ENCODE peak calls at places on chromosomes 7 and 10, in seven cellular contexts. L, W, T, A, P, X and O are unnamed samples.
A peak's percentile ranks its signal among the peaks of the same experiment; 100 is the strongest.

GRCh38 chr10:71613303-71613777 is 106.2 kb downstream of the C10orf105 start:
- DNase-seq in L (no peak), W (no peak), T (peak; percentile 68), A (peak; percentile 68), P (no peak), X (no peak), O (peak; percentile 38)

GRCh38 chr7:90474284-90475210 is 5.1 kb downstream of the PTTG1IP2 start:
- DNase-seq in L (no peak), W (no peak), T (no peak), A (no peak), P (no peak), X (no peak), O (no peak)

GRCh38 chr7:4682621-4683042 is 537 bp downstream of the FOXK1 start:
- DNase-seq in L (no peak), W (no peak), T (peak; percentile 44), A (peak; percentile 58), P (no peak), X (peak; percentile 81), O (peak; percentile 68)

GRCh38 chr7:149872419-149873073 is 1.2 kb upstream of the ATP6V0E2 start:
- DNase-seq in L (peak; percentile 61), W (peak; percentile 70), T (peak; percentile 91), A (peak; percentile 77), P (peak; percentile 18), X (peak; percentile 96), O (peak; percentile 67)

GRCh38 chr7:11706666-11707605 is 125.1 kb downstream of the THSD7A start:
- DNase-seq in L (no peak), W (no peak), T (no peak), A (peak; percentile 8), P (no peak), X (no peak), O (peak; percentile 28)

GRCh38 chr10:6678211-6678803 is 98.2 kb upstream of the PRKCQ start:
- DNase-seq in L (no peak), W (no peak), T (peak; percentile 50), A (peak; percentile 55), P (no peak), X (no peak), O (peak; percentile 56)

GRCh38 chr7:123366991-123367390 is 167.2 kb upstream of the SLC13A1 start:
- DNase-seq in L (no peak), W (no peak), T (no peak), A (no peak), P (no peak), X (no peak), O (no peak)

GRCh38 chr10:29590598-29591415 is 44.0 kb downstream of the SVIL start:
- DNase-seq in L (peak; percentile 41), W (no peak), T (peak; percentile 40), A (no peak), P (no peak), X (no peak), O (no peak)

GRCh38 chr7:47326220-47326619 is 255.7 kb downstream of the TNS3 start:
- DNase-seq in L (no peak), W (no peak), T (no peak), A (no peak), P (no peak), X (no peak), O (no peak)

GRCh38 chr10:99619851-99620712 is at the start of gene SLC25A28:
- DNase-seq in L (peak; percentile 100), W (peak; percentile 96), T (peak; percentile 94), A (peak; percentile 95), P (peak; percentile 83), X (peak; percentile 99), O (peak; percentile 93)
- TF ChIP-seq POLR2AphosphoS5 in L (no peak), W (no peak), T (no peak), A (peak; percentile 11), P (no peak), X (peak; percentile 7), O (no peak)

DNA sequence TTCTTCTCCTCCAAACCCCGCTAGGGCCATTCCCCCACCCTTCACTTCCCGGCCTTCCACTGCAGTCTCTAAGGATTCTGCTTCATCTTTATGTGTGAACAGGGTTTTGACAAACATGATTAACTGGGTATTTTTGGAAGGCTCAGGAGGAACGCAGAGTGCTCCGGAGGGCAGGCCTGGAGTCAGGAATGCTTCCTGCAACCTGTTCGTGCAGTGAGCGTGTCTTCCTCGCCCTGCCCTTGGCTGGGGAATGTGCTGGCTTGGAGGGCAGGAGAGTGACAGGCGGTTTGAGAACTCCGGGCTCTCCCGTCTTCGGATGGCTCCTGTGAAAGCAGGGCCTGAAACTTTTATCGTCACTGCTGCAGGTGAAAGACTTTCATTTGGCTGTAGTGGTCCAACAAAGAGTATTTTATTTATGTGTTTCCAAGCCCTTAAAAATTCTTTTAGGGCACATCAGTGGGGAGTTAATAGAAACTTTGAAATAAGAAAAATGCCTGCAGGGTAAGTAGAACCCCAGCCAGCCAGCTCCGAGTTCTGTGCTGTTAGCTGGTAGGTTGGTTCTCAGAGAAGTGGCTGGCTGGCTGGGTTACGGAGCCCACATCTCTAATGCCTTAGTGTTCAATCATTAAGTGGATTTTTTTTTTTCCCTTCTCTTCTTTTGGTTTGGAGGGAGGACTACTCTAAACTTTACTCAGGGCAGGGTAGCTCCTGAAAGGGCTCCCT is 51.0 kb downstream of the TCF7L2 start:
- DNase-seq in L (no peak), W (peak; percentile 56), T (no peak), A (peak; percentile 39), P (no peak), X (no peak), O (no peak)
- TF ChIP-seq POLR2AphosphoS5 in L (no peak), W (no peak), T (no peak), A (no peak), P (no peak), X (peak; percentile 10), O (no peak)

DNA sequence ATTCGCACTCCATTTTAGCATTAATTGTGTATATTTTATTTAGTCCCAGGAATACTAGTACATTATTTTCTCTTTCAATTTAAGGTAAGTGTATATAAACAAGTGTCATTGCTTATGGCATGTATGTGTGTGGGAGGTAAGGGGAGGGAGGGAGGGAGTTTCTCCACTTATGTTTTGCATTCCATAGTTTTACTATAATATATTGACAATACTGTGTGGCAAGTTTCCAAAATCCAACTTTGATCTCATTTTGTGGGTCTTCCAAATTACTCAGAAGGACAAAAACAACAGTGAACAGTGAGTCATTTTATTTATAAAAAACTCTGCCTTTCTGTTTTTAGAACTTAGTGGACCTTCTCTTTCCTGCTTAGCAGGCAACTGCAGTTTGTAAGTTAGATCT is 102.3 kb upstream of the SEMA3E start:
- DNase-seq in L (no peak), W (no peak), T (no peak), A (no peak), P (no peak), X (no peak), O (no peak)
- TF ChIP-seq POLR2AphosphoS5 in L (no peak), W (no peak), T (no peak), A (no peak), P (no peak), X (no peak), O (no peak)

GRCh38 chr10:101042118-101042517 is 11.1 kb downstream of the SFXN3 start:
- DNase-seq in L (no peak), W (no peak), T (no peak), A (no peak), P (no peak), X (no peak), O (no peak)
- TF ChIP-seq POLR2AphosphoS5 in L (no peak), W (no peak), T (no peak), A (no peak), P (no peak), X (no peak), O (no peak)

GRCh38 chr10:86804805-86805204 is 48.4 kb downstream of the BMPR1A start:
- DNase-seq in L (no peak), W (no peak), T (no peak), A (no peak), P (no peak), X (no peak), O (no peak)

GRCh38 chr10:86802709-86803108 is 46.3 kb downstream of the BMPR1A start:
- DNase-seq in L (no peak), W (no peak), T (no peak), A (no peak), P (no peak), X (no peak), O (no peak)

GRCh38 chr10:86799188-86799845 is 42.9 kb downstream of the BMPR1A start:
- DNase-seq in L (no peak), W (no peak), T (no peak), A (no peak), P (no peak), X (no peak), O (no peak)

GRCh38 chr10:86803156-86803555 is 46.7 kb downstream of the BMPR1A start:
- DNase-seq in L (no peak), W (no peak), T (no peak), A (no peak), P (no peak), X (no peak), O (no peak)

DNA sequence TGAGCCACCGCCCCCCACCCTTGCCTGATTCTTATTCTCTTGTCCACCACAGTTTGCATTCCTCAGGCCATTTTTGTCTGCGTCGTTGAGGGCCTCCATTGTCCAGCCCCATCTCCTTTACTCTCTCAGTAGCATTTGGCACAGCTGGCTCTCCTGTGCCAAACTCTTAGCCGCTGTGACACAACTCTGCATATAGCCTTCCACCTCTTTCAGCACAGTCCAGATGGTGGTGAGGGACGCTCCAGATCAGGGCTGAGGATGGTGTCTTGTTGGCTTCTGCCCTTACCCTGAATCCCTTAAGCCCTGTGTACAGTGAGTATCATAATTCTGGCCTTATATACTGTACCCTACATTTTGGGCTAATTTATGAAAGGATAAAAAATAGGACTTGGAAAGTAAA is 45.6 kb downstream of the BMPR1A start:
- DNase-seq in L (no peak), W (no peak), T (no peak), A (no peak), P (no peak), X (no peak), O (no peak)
- TF ChIP-seq POLR2AphosphoS5 in L (no peak), W (no peak), T (no peak), A (no peak), P (no peak), X (no peak), O (no peak)

GRCh38 chr7:100472121-100472851 is 6.7 kb downstream of the TSC22D4 start:
- DNase-seq in L (no peak), W (no peak), T (no peak), A (peak; percentile 38), P (no peak), X (no peak), O (no peak)
- TF ChIP-seq POLR2AphosphoS5 in L (no peak), W (no peak), T (no peak), A (no peak), P (no peak), X (no peak), O (no peak)

GRCh38 chr10:78553792-78554191 is 515.0 kb upstream of the ZMIZ1 start:
- DNase-seq in L (no peak), W (no peak), T (no peak), A (no peak), P (no peak), X (no peak), O (no peak)

GRCh38 chr10:78551184-78552005 is 517.4 kb upstream of the ZMIZ1 start:
- DNase-seq in L (no peak), W (no peak), T (no peak), A (no peak), P (no peak), X (no peak), O (no peak)

GRCh38 chr10:78550090-78550489 is 516.4 kb downstream of the RPS24 start:
- DNase-seq in L (no peak), W (no peak), T (no peak), A (no peak), P (no peak), X (no peak), O (no peak)

GRCh38 chr10:78550716-78551115 is 517.1 kb downstream of the RPS24 start:
- DNase-seq in L (no peak), W (no peak), T (no peak), A (no peak), P (no peak), X (no peak), O (no peak)

GRCh38 chr10:78552261-78552811 is 516.4 kb upstream of the ZMIZ1 start:
- DNase-seq in L (no peak), W (no peak), T (no peak), A (peak; percentile 48), P (no peak), X (peak; percentile 95), O (no peak)
- TF ChIP-seq POLR2AphosphoS5 in L (no peak), W (no peak), T (no peak), A (peak; percentile 30), P (no peak), X (peak; percentile 65), O (no peak)